ENCODE peak calls at places on chromosomes 6 and 20, in seven cellular contexts. Q is SHP77; E is anterior cingulate cortex; Y is MV-4-11; O is NCI-H1092 treated with DMSO at 0.1 percent for 48 hours; G is stimulated activated effector memory CD8-positive, alpha-beta T cell treated with anti-CD3 and anti-CD28 coated beads, Interleukin-12 subunit alpha, Interleukin-12 subunit beta, amount 100 ng/mL, for 72 hours; D is H4. F is an unnamed sample.

GRCh38 chr20:61560361-61560853 is 308.3 kb downstream of the CDH4 start:
- DNase-seq in O (no peak), Y (no peak), G (no peak), D (peak), Q (no peak), E (no peak), F (peak)

GRCh38 chr6:11767458-11767857 is 11.1 kb downstream of the ADTRP start:
- DNase-seq in O (no peak), Q (no peak), Y (no peak), D (no peak), G (no peak), E (no peak), F (no peak)

GRCh38 chr20:57211949-57212889 is 54.2 kb downstream of the BMP7 start:
- DNase-seq in O (no peak), Q (no peak), G (no peak), D (peak), Y (no peak), E (peak), F (peak)

GRCh38 chr20:59591061-59591460 is 13.3 kb upstream of the PHACTR3 start:
- DNase-seq in O (no peak), G (no peak), Q (no peak), E (no peak), Y (no peak), D (no peak), F (no peak)

GRCh38 chr6:135267085-135267484 is 86.0 kb downstream of the MYB start:
- DNase-seq in Y (no peak), D (no peak), Q (peak), G (no peak), O (peak), E (no peak), F (no peak)

GRCh38 chr6:111660531-111660930 is 54.9 kb upstream of the TRAF3IP2 start:
- DNase-seq in Q (no peak), O (no peak), G (no peak), E (no peak), D (no peak), Y (no peak), F (no peak)

GRCh38 chr6:37126554-37126906 is 43.4 kb upstream of the PIM1 start:
- DNase-seq in Q (no peak), D (no peak), G (no peak), E (no peak), Y (no peak), O (no peak), F (no peak)

GRCh38 chr20:57794600-57795346 is 85.0 kb upstream of the PMEPA1 start:
- DNase-seq in Y (no peak), O (no peak), G (no peak), Q (no peak), E (no peak), D (peak), F (no peak)

GRCh38 chr6:137550527-137550926 is 56.3 kb upstream of the OLIG3 start:
- DNase-seq in E (no peak), G (no peak), D (no peak), Y (no peak), Q (no peak), O (no peak), F (no peak)

GRCh38 chr6:7257521-7258230 is 55.3 kb downstream of the SSR1 start:
- DNase-seq in Y (no peak), D (no peak), E (no peak), G (no peak), Q (no peak), O (no peak), F (peak)

GRCh38 chr6:47057830-47058540 is 15.9 kb upstream of the ADGRF1 start:
- DNase-seq in D (no peak), Y (no peak), E (no peak), O (no peak), Q (no peak), G (no peak), F (no peak)

GRCh38 chr6:155228549-155229166 is 35.2 kb upstream of the CLDN20 start:
- DNase-seq in E (peak), O (no peak), G (no peak), D (no peak), Q (no peak), Y (no peak), F (no peak)

GRCh38 chr6:39085129-39085528 is 29.9 kb downstream of the SAYSD1 start:
- DNase-seq in D (no peak), Q (no peak), E (no peak), O (no peak), G (no peak), Y (no peak), F (no peak)

GRCh38 chr6:137097057-137097456 is 52.3 kb upstream of the IL20RA start:
- DNase-seq in E (no peak), D (no peak), O (no peak), Q (no peak), G (no peak), Y (no peak), F (no peak)

GRCh38 chr20:11544029-11544678 is 373.5 kb upstream of the BTBD3 start:
- DNase-seq in D (peak), G (no peak), Y (peak), E (peak), O (peak), Q (peak), F (no peak)

GRCh38 chr6:52994031-52994788 is 874 bp downstream of the GSTA4 start:
- DNase-seq in O (peak), Q (peak), E (peak), Y (no peak), G (no peak), D (peak), F (peak)

GRCh38 chr6:137909533-137909932 is 42.5 kb downstream of the TNFAIP3 start:
- DNase-seq in Q (no peak), Y (no peak), O (no peak), E (no peak), D (no peak), G (no peak), F (no peak)

GRCh38 chr6:45922728-45923351 is 92.8 kb downstream of the CLIC5 start:
- DNase-seq in E (peak), D (peak), Q (no peak), Y (peak), G (peak), O (no peak), F (no peak)

GRCh38 chr6:149335924-149336323 is 18.4 kb downstream of the TAB2 start:
- DNase-seq in O (no peak), G (peak), Y (peak), E (no peak), D (no peak), Q (no peak), F (no peak)

GRCh38 chr6:37381579-37381978 is 27.8 kb downstream of the RNF8 start:
- DNase-seq in Q (peak), O (peak), E (no peak), Y (peak), D (peak), G (no peak), F (no peak)

GRCh38 chr6:82275686-82276085 is 28.1 kb upstream of the IBTK start:
- DNase-seq in Y (no peak), Q (no peak), E (no peak), O (no peak), D (no peak), G (no peak), F (no peak)

F was measured in pancreas.